ENCODE peak calls at places on chromosomes 4 and X, in ten cellular contexts. One of them, this sample, is unnamed.

GRCh38 chrX:110396777-110397176 is 38.1 kb downstream of the RTL9 start:
- DNase-seq in left lung: no peak
- DNase-seq in stomach: no peak
- DNase-seq in fibroblast of lung: no peak
- DNase-seq in breast epithelium: no peak
- DNase-seq in K562: no peak
- DNase-seq in foreskin fibroblast: no peak
- DNase-seq in GM12865: no peak
- DNase-seq in tibial nerve: no peak
- DNase-seq in AG10803: no peak
- DNase-seq in this sample: no peak

GRCh38 chrX:129769467-129770154 is 10.1 kb upstream of the SASH3 start:
- DNase-seq in left lung: no peak
- DNase-seq in stomach: no peak
- DNase-seq in fibroblast of lung: no peak
- DNase-seq in breast epithelium: no peak
- DNase-seq in K562: no peak
- DNase-seq in foreskin fibroblast: no peak
- DNase-seq in GM12865: peak; percentile 95
- DNase-seq in tibial nerve: no peak
- DNase-seq in AG10803: no peak
- DNase-seq in this sample: no peak

GRCh38 chr4:26766142-26766541 is 94.5 kb upstream of the STIM2 start:
- DNase-seq in left lung: no peak
- DNase-seq in stomach: no peak
- DNase-seq in fibroblast of lung: no peak
- DNase-seq in breast epithelium: no peak
- DNase-seq in K562: no peak
- DNase-seq in foreskin fibroblast: no peak
- DNase-seq in GM12865: no peak
- DNase-seq in tibial nerve: no peak
- DNase-seq in AG10803: no peak
- DNase-seq in this sample: no peak

GRCh38 chrX:149877636-149878035 is 3.3 kb upstream of the MAGEA8 start:
- DNase-seq in left lung: no peak
- DNase-seq in stomach: no peak
- DNase-seq in fibroblast of lung: peak; percentile 0
- DNase-seq in breast epithelium: no peak
- DNase-seq in K562: no peak
- DNase-seq in foreskin fibroblast: peak; percentile 1
- DNase-seq in GM12865: no peak
- DNase-seq in tibial nerve: no peak
- DNase-seq in AG10803: no peak
- DNase-seq in this sample: peak; percentile 14

GRCh38 chr4:110411599-110412011 is 64.3 kb upstream of the ENPEP start:
- DNase-seq in left lung: no peak
- DNase-seq in stomach: no peak
- DNase-seq in fibroblast of lung: no peak
- DNase-seq in breast epithelium: no peak
- DNase-seq in K562: no peak
- DNase-seq in foreskin fibroblast: no peak
- DNase-seq in GM12865: no peak
- DNase-seq in tibial nerve: no peak
- DNase-seq in AG10803: no peak
- DNase-seq in this sample: no peak

GRCh38 chr4:84691170-84691691 is 108.3 kb downstream of the CDS1 start:
- DNase-seq in left lung: no peak
- DNase-seq in stomach: no peak
- DNase-seq in fibroblast of lung: peak; percentile 94
- DNase-seq in breast epithelium: no peak
- DNase-seq in K562: peak; percentile 14
- DNase-seq in foreskin fibroblast: peak; percentile 86
- DNase-seq in GM12865: peak; percentile 29
- DNase-seq in tibial nerve: no peak
- DNase-seq in AG10803: peak; percentile 91
- DNase-seq in this sample: peak; percentile 97

GRCh38 chr4:37685211-37685725 is 908 bp downstream of the RELL1 start:
- DNase-seq in left lung: no peak
- DNase-seq in stomach: no peak
- DNase-seq in fibroblast of lung: peak; percentile 85
- DNase-seq in breast epithelium: no peak
- DNase-seq in K562: no peak
- DNase-seq in foreskin fibroblast: peak; percentile 62
- DNase-seq in GM12865: peak; percentile 47
- DNase-seq in tibial nerve: no peak
- DNase-seq in AG10803: peak; percentile 82
- DNase-seq in this sample: peak; percentile 87

GRCh38 chr4:40330536-40330935 is 4.6 kb upstream of the CHRNA9 start:
- DNase-seq in left lung: no peak
- DNase-seq in stomach: no peak
- DNase-seq in fibroblast of lung: no peak
- DNase-seq in breast epithelium: no peak
- DNase-seq in K562: no peak
- DNase-seq in foreskin fibroblast: no peak
- DNase-seq in GM12865: no peak
- DNase-seq in tibial nerve: no peak
- DNase-seq in AG10803: no peak
- DNase-seq in this sample: no peak

DNA sequence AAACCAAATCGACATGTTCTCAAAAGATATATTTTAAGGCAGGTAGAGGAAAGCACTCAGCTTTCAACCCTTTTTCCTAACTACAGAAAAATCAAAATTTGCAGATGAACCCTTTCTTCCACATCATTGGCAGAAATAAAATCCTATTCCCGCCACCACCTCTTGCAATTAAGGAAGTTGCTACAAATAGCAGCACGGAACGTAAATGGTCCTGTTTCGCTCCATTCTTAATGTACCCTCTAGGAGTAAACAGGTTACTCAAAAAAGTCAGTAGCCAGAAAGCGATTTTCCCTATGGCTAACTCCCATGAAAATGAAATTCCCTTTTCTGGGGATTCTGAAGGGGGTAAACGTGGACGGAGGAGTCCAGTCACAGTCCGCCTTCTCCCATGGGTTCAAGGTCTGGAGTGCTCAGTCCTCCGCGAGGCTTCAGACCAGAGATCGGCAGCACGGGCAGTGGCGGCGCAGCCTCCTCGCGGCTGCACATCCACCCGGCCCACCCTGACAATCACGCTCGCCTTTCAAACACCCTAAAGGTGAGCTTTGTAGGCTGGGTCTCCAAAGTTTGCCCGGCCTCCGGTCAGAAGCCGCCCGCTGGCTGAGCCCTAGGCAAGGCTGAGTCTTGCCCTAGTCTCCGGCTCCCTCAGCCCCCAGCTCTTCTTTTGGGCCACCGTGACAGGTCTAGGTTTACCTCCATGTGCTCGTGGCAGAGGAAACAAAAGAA is 1.8 kb downstream of the ATP11C start:
- DNase-seq in left lung: peak; percentile 34
- DNase-seq in stomach: no peak
- DNase-seq in fibroblast of lung: no peak
- DNase-seq in breast epithelium: no peak
- DNase-seq in K562: peak; percentile 16
- DNase-seq in foreskin fibroblast: no peak
- DNase-seq in GM12865: peak; percentile 44
- DNase-seq in tibial nerve: peak; percentile 4
- DNase-seq in AG10803: no peak
- DNase-seq in this sample: no peak
- H3K4me3 ChIP-seq in left lung: peak overlapping the region; percentile 69
- H3K4me3 ChIP-seq in stomach: peak overlapping the region; percentile 76
- H3K4me3 ChIP-seq in fibroblast of lung: peak overlapping the region; percentile 70
- H3K4me3 ChIP-seq in breast epithelium: peak overlapping the region; percentile 73
- H3K4me3 ChIP-seq in K562: peak overlapping the region; percentile 83
- H3K4me3 ChIP-seq in foreskin fibroblast: peak overlapping the region; percentile 66
- H3K4me3 ChIP-seq in GM12865: peak overlapping the region; percentile 81
- H3K4me3 ChIP-seq in tibial nerve: peak overlapping the region; percentile 87
- H3K4me3 ChIP-seq in AG10803: peak overlapping the region; percentile 71
- H3K4me3 ChIP-seq in this sample: peak overlapping the region; percentile 65

GRCh38 chr4:6696611-6697010 is 2.9 kb downstream of the S100P start:
- DNase-seq in left lung: no peak
- DNase-seq in stomach: no peak
- DNase-seq in fibroblast of lung: no peak
- DNase-seq in breast epithelium: no peak
- DNase-seq in K562: no peak
- DNase-seq in foreskin fibroblast: no peak
- DNase-seq in GM12865: no peak
- DNase-seq in tibial nerve: no peak
- DNase-seq in AG10803: no peak
- DNase-seq in this sample: no peak

GRCh38 chr4:6697096-6697495 is 3.4 kb downstream of the S100P start:
- DNase-seq in left lung: no peak
- DNase-seq in stomach: no peak
- DNase-seq in fibroblast of lung: no peak
- DNase-seq in breast epithelium: no peak
- DNase-seq in K562: no peak
- DNase-seq in foreskin fibroblast: no peak
- DNase-seq in GM12865: no peak
- DNase-seq in tibial nerve: no peak
- DNase-seq in AG10803: no peak
- DNase-seq in this sample: no peak

GRCh38 chr4:6693274-6694176 is at the start of gene S100P:
- DNase-seq in left lung: no peak
- DNase-seq in stomach: peak; percentile 67
- DNase-seq in fibroblast of lung: no peak
- DNase-seq in breast epithelium: no peak
- DNase-seq in K562: peak; percentile 40
- DNase-seq in foreskin fibroblast: no peak
- DNase-seq in GM12865: no peak
- DNase-seq in tibial nerve: no peak
- DNase-seq in AG10803: peak; percentile 38
- DNase-seq in this sample: no peak

GRCh38 chr4:6694177-6694901 is 661 bp downstream of the S100P start:
- DNase-seq in left lung: no peak
- DNase-seq in stomach: no peak
- DNase-seq in fibroblast of lung: no peak
- DNase-seq in breast epithelium: no peak
- DNase-seq in K562: no peak
- DNase-seq in foreskin fibroblast: no peak
- DNase-seq in GM12865: no peak
- DNase-seq in tibial nerve: no peak
- DNase-seq in AG10803: no peak
- DNase-seq in this sample: no peak

DNA sequence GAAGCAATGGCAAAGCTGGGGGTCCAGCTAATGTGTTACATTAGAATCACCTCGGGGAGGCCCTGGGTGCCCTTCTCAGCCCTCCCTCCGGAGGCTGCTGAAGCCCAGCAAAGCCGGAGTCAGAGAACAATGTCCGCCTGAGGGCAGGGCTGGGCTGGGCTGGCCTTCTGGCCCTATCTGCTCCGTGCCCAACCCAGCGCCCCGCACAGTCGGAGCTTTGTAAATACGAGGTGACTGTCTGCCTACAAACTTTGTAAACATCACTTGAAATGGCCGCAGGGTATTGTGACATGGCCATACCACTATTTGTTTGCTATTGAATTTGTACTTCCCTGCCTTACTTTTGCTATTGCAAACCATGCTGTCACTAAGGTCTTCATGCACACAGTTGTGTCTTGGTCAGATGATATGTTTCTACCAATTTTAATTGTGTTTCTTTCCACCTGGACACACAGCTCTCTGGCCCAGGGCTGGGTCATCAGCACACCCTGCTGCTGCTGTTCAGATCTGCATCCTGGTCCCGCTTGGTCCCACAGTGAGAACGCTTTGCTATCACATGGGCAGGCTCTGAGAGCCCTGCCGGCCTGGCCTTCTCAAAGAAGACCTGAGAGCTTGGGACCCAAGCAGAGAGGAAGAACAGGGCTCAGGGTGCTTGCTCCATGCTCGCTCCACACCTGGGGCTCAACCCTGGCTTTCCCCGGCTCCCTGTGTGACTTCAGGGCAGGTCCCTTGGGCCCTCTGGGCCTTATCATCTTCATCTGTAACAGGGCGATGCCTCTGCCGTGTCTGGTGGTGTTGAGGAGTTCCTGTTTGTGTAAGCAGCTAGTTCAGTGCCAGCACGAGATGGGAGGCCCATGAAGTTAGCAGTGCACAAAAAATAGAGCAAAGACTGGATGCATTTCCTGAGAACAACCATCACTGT is 2.2 kb downstream of the S100P start:
- DNase-seq in left lung: no peak
- DNase-seq in stomach: peak; percentile 83
- DNase-seq in fibroblast of lung: no peak
- DNase-seq in breast epithelium: peak; percentile 92
- DNase-seq in K562: no peak
- DNase-seq in foreskin fibroblast: no peak
- DNase-seq in GM12865: peak; percentile 35
- DNase-seq in tibial nerve: no peak
- DNase-seq in AG10803: no peak
- DNase-seq in this sample: no peak
- TF ChIP-seq CTCF in left lung: no peak
- TF ChIP-seq CTCF in stomach: no peak
- TF ChIP-seq CTCF in fibroblast of lung: no peak
- TF ChIP-seq CTCF in breast epithelium: no peak
- TF ChIP-seq CTCF in K562: peak; percentile 42
- TF ChIP-seq CTCF in foreskin fibroblast: no peak
- TF ChIP-seq CTCF in GM12865: no peak
- TF ChIP-seq CTCF in tibial nerve: no peak
- TF ChIP-seq CTCF in AG10803: no peak
- TF ChIP-seq CTCF in this sample: no peak

GRCh38 chr4:185429660-185430059 is 3.9 kb upstream of the UFSP2 start:
- DNase-seq in left lung: no peak
- DNase-seq in stomach: no peak
- DNase-seq in fibroblast of lung: no peak
- DNase-seq in breast epithelium: no peak
- DNase-seq in K562: no peak
- DNase-seq in foreskin fibroblast: no peak
- DNase-seq in GM12865: no peak
- DNase-seq in tibial nerve: no peak
- DNase-seq in AG10803: no peak
- DNase-seq in this sample: no peak

GRCh38 chr4:185424905-185425599 is 712 bp downstream of the UFSP2 start:
- DNase-seq in left lung: no peak
- DNase-seq in stomach: no peak
- DNase-seq in fibroblast of lung: peak; percentile 2
- DNase-seq in breast epithelium: no peak
- DNase-seq in K562: no peak
- DNase-seq in foreskin fibroblast: no peak
- DNase-seq in GM12865: peak; percentile 38
- DNase-seq in tibial nerve: no peak
- DNase-seq in AG10803: peak; percentile 43
- DNase-seq in this sample: peak; percentile 34

GRCh38 chr4:185426960-185427688 is 1.4 kb upstream of the UFSP2 start:
- DNase-seq in left lung: no peak
- DNase-seq in stomach: no peak
- DNase-seq in fibroblast of lung: no peak
- DNase-seq in breast epithelium: no peak
- DNase-seq in K562: no peak
- DNase-seq in foreskin fibroblast: no peak
- DNase-seq in GM12865: no peak
- DNase-seq in tibial nerve: no peak
- DNase-seq in AG10803: no peak
- DNase-seq in this sample: no peak

GRCh38 chr4:185421366-185422124 is 4.2 kb downstream of the UFSP2 start:
- DNase-seq in left lung: no peak
- DNase-seq in stomach: no peak
- DNase-seq in fibroblast of lung: peak; percentile 59
- DNase-seq in breast epithelium: no peak
- DNase-seq in K562: no peak
- DNase-seq in foreskin fibroblast: peak; percentile 31
- DNase-seq in GM12865: no peak
- DNase-seq in tibial nerve: no peak
- DNase-seq in AG10803: peak; percentile 49
- DNase-seq in this sample: peak; percentile 83

GRCh38 chr4:185425600-185426352 is at the start of gene UFSP2:
- DNase-seq in left lung: peak; percentile 90
- DNase-seq in stomach: peak; percentile 92
- DNase-seq in fibroblast of lung: peak; percentile 92
- DNase-seq in breast epithelium: peak; percentile 90
- DNase-seq in K562: peak; percentile 93
- DNase-seq in foreskin fibroblast: peak; percentile 74
- DNase-seq in GM12865: peak; percentile 94
- DNase-seq in tibial nerve: peak; percentile 92
- DNase-seq in AG10803: peak; percentile 87
- DNase-seq in this sample: peak; percentile 87
- H3K4me3 ChIP-seq in left lung: peak within 1 kb of the TSS; percentile 76
- H3K4me3 ChIP-seq in stomach: peak within 1 kb of the TSS; percentile 71
- H3K4me3 ChIP-seq in fibroblast of lung: peak within 1 kb of the TSS; percentile 88
- H3K4me3 ChIP-seq in breast epithelium: peak within 1 kb of the TSS; percentile 73
- H3K4me3 ChIP-seq in K562: peak within 1 kb of the TSS; percentile 74
- H3K4me3 ChIP-seq in foreskin fibroblast: peak within 1 kb of the TSS; percentile 84
- H3K4me3 ChIP-seq in GM12865: peak within 1 kb of the TSS; percentile 78
- H3K4me3 ChIP-seq in tibial nerve: peak within 1 kb of the TSS; percentile 90
- H3K4me3 ChIP-seq in AG10803: peak within 1 kb of the TSS; percentile 85
- H3K4me3 ChIP-seq in this sample: peak within 1 kb of the TSS; percentile 95

GRCh38 chr4:178275671-178276360 is 833.6 kb upstream of the AGA start:
- DNase-seq in left lung: no peak
- DNase-seq in stomach: no peak
- DNase-seq in fibroblast of lung: no peak
- DNase-seq in breast epithelium: no peak
- DNase-seq in K562: no peak
- DNase-seq in foreskin fibroblast: no peak
- DNase-seq in GM12865: no peak
- DNase-seq in tibial nerve: no peak
- DNase-seq in AG10803: no peak
- DNase-seq in this sample: no peak
- TF ChIP-seq CTCF in left lung: no peak
- TF ChIP-seq CTCF in stomach: no peak
- TF ChIP-seq CTCF in fibroblast of lung: no peak
- TF ChIP-seq CTCF in breast epithelium: no peak
- TF ChIP-seq CTCF in K562: no peak
- TF ChIP-seq CTCF in foreskin fibroblast: no peak
- TF ChIP-seq CTCF in GM12865: no peak
- TF ChIP-seq CTCF in tibial nerve: no peak
- TF ChIP-seq CTCF in AG10803: no peak
- TF ChIP-seq CTCF in this sample: no peak